ENCODE peak calls at places on chromosomes 3 and 15, in seven cellular contexts. F, Y, U, E, R, I and N are unnamed samples.

GRCh38 chr3:43379343-43379742 is 93.0 kb downstream of the SNRK start:
- DNase-seq in Y (no peak), E (no peak), R (no peak), I (no peak), F (no peak), U (no peak), N (no peak)

GRCh38 chr15:59274126-59274970 is 67.7 kb downstream of the LDHAL6B start:
- DNase-seq in I (peak), F (no peak), E (no peak), Y (no peak), U (no peak), R (no peak), N (no peak)

GRCh38 chr15:66405605-66406004 is 18.9 kb downstream of the MAP2K1 start:
- DNase-seq in U (no peak), E (no peak), I (no peak), F (no peak), Y (no peak), R (no peak), N (no peak)

GRCh38 chr15:67611803-67612369 is 69.4 kb downstream of the MAP2K5 start:
- DNase-seq in E (no peak), I (no peak), R (no peak), F (no peak), U (no peak), Y (no peak), N (no peak)

GRCh38 chr3:42895332-42895868 is 10.5 kb upstream of the ZNF662 start:
- DNase-seq in R (no peak), I (no peak), Y (no peak), U (no peak), F (no peak), E (no peak), N (no peak)

GRCh38 chr3:69320867-69321266 is 65.0 kb downstream of the FRMD4B start:
- DNase-seq in E (peak), I (no peak), F (peak), R (no peak), Y (no peak), U (no peak), N (no peak)

GRCh38 chr3:45105855-45106655 is 40.1 kb downstream of the CDCP1 start:
- DNase-seq in Y (peak), E (no peak), R (peak), F (no peak), I (peak), U (peak), N (no peak)

GRCh38 chr15:88982946-88983342 is 69.8 kb upstream of the MFGE8 start:
- DNase-seq in U (no peak), I (no peak), Y (no peak), F (no peak), E (no peak), R (no peak), N (no peak)

GRCh38 chr3:175386630-175387029 is 527.5 kb downstream of the NAALADL2 start:
- DNase-seq in R (no peak), Y (peak), F (no peak), E (no peak), I (no peak), U (no peak), N (no peak)

GRCh38 chr3:25962255-25962654 is 172.4 kb downstream of the OXSM start:
- DNase-seq in R (no peak), Y (no peak), U (no peak), I (no peak), F (no peak), E (no peak), N (no peak)

GRCh38 chr15:68500363-68501317 is 68.7 kb upstream of the ITGA11 start:
- DNase-seq in E (no peak), Y (no peak), I (no peak), F (no peak), U (no peak), R (no peak), N (no peak)

GRCh38 chr3:172280406-172281051 is 167.7 kb downstream of the GHSR start:
- DNase-seq in F (no peak), E (no peak), U (no peak), R (no peak), I (no peak), Y (peak), N (no peak)